ENCODE peak calls at places on chromosome 17, in eight cellular contexts. S is RPMI7951; P is activated CD4-positive, alpha-beta T cell treated with anti-CD3 and anti-CD28 coated beads, Interleukin-2, amount 10 ng/mL, durations not matched to agents 7 days and 5 days; Z is activated naive CD8-positive, alpha-beta T cell treated with anti-CD3 and anti-CD28 coated beads, Interleukin-2, amount 50 U/mL, for 24 hours; F is cardiac fibroblast; W is C1 segment of cervical spinal cord; N is HFFc6; A is OCI-M1. H is an unnamed sample.
A peak's percentile ranks its signal among the peaks of the same experiment; 100 is the strongest.

GRCh38 chr17:49031965-49032928 is 35.1 kb downstream of the IGF2BP1 start:
- DNase-seq in S (peak; percentile 74), P (peak; percentile 59), Z (peak; percentile 32), F (peak; percentile 89), W (peak; percentile 21), N (peak; percentile 67), A (peak; percentile 84), H (peak; percentile 77)

GRCh38 chr17:8832711-8833352 is 33.7 kb upstream of the MFSD6L start:
- DNase-seq in S (no peak), P (peak; percentile 25), Z (peak; percentile 70), F (no peak), W (no peak), N (no peak), A (peak; percentile 36), H (no peak)

GRCh38 chr17:81294512-81295030 is 536 bp downstream of the SLC38A10 start:
- DNase-seq in S (no peak), P (peak; percentile 21), Z (peak; percentile 32), F (peak; percentile 26), W (no peak), N (no peak), A (peak; percentile 21), H (no peak)

GRCh38 chr17:22441776-22442175 is 749.5 kb downstream of the KCNJ18 start:
- DNase-seq in S (no peak), P (no peak), Z (no peak), F (no peak), W (no peak), N (no peak), A (no peak), H (no peak)

GRCh38 chr17:74332763-74333220 is 6.8 kb downstream of the KIF19 start:
- DNase-seq in S (no peak), P (no peak), Z (no peak), F (no peak), W (no peak), N (no peak), A (peak; percentile 54), H (no peak)

GRCh38 chr17:35679007-35679682 is 52.3 kb upstream of the RASL10B start:
- DNase-seq in S (no peak), P (no peak), Z (no peak), F (no peak), W (no peak), N (no peak), A (no peak), H (peak; percentile 9)

GRCh38 chr17:10799407-10799806 is 4.5 kb downstream of the TMEM238L start:
- DNase-seq in S (no peak), P (no peak), Z (no peak), F (no peak), W (no peak), N (no peak), A (no peak), H (no peak)

GRCh38 chr17:2181206-2181983 is 122.2 kb downstream of the SMG6 start:
- DNase-seq in S (peak; percentile 92), P (no peak), Z (no peak), F (peak; percentile 97), W (peak; percentile 49), N (peak; percentile 92), A (no peak), H (no peak)

GRCh38 chr17:20930065-20930760 is 112.6 kb downstream of the USP22 start:
- DNase-seq in S (no peak), P (no peak), Z (no peak), F (peak; percentile 18), W (no peak), N (no peak), A (peak; percentile 32), H (no peak)

GRCh38 chr17:39979865-39980401 is 674 bp upstream of the PSMD3 start:
- DNase-seq in S (peak; percentile 40), P (peak; percentile 13), Z (no peak), F (peak; percentile 26), W (no peak), N (peak; percentile 24), A (peak; percentile 87), H (peak; percentile 24)

GRCh38 chr17:77011173-77012011 is 129.4 kb upstream of the SEC14L1 start:
- DNase-seq in S (peak; percentile 48), P (peak; percentile 68), Z (peak; percentile 67), F (peak; percentile 61), W (no peak), N (peak; percentile 44), A (peak; percentile 78), H (peak; percentile 61)

GRCh38 chr17:3965123-3965800 is 1.0 kb upstream of the ATP2A3 start:
- DNase-seq in S (peak; percentile 50), P (peak; percentile 83), Z (peak; percentile 74), F (peak; percentile 38), W (no peak), N (no peak), A (peak; percentile 97), H (peak; percentile 81)

GRCh38 chr17:81004336-81005015 is 12.8 kb downstream of the CHMP6 start:
- DNase-seq in S (no peak), P (no peak), Z (peak; percentile 50), F (no peak), W (no peak), N (no peak), A (no peak), H (no peak)

GRCh38 chr17:47621293-47622178 is 28.2 kb upstream of the KPNB1 start:
- DNase-seq in S (peak; percentile 91), P (no peak), Z (no peak), F (peak; percentile 90), W (no peak), N (peak; percentile 86), A (no peak), H (no peak)

GRCh38 chr17:61294286-61294685 is 105.4 kb upstream of the TBX2 start:
- DNase-seq in S (no peak), P (no peak), Z (no peak), F (no peak), W (no peak), N (no peak), A (no peak), H (no peak)

GRCh38 chr17:54270499-54270898 is 447.8 kb downstream of the KIF2B start:
- DNase-seq in S (no peak), P (no peak), Z (no peak), F (no peak), W (no peak), N (no peak), A (no peak), H (no peak)

H was measured in MM.1S.